ENCODE peak calls at places on chromosomes 13 and 19, in five cellular contexts. G is H1, Y is IMR-90, S is neuronal stem cell, P is H9. L is an unnamed sample.
A peak's percentile ranks its signal among the peaks of the same experiment; 100 is the strongest.

GRCh38 chr13:85266331-85266730 is 532.9 kb downstream of the SLITRK6 start:
- DNase-seq in G (no peak), Y (no peak), S (no peak), P (no peak), L (peak; percentile 22)

GRCh38 chr13:51801631-51802099 is 2.3 kb downstream of the DHRS12 start:
- DNase-seq in G (no peak), Y (no peak), S (peak; percentile 64), P (no peak), L (peak; percentile 63)

GRCh38 chr13:51453959-51454703 is 1.3 kb upstream of the INTS6 start:
- DNase-seq in G (no peak), Y (peak; percentile 6), S (peak; percentile 8), P (no peak), L (peak; percentile 61)

GRCh38 chr13:47457631-47458030 is 543.4 kb downstream of the SUCLA2 start:
- DNase-seq in G (no peak), Y (peak; percentile 49), S (no peak), P (no peak), L (no peak)

GRCh38 chr13:100443998-100444328 is 144.6 kb downstream of the GGACT start:
- DNase-seq in G (no peak), Y (no peak), S (no peak), P (no peak), L (no peak)

GRCh38 chr13:51758691-51759090 is 45.3 kb downstream of the DHRS12 start:
- DNase-seq in G (no peak), Y (no peak), S (no peak), P (no peak), L (no peak)

GRCh38 chr13:108190897-108191296 is 24.4 kb downstream of the LIG4 start:
- DNase-seq in G (no peak), Y (no peak), S (no peak), P (no peak), L (no peak)

GRCh38 chr19:18780631-18781030 is 10.5 kb downstream of the COMP start:
- DNase-seq in G (no peak), Y (no peak), S (no peak), P (no peak), L (no peak)

GRCh38 chr13:30143671-30144400 is 163.5 kb downstream of the KATNAL1 start:
- DNase-seq in G (no peak), Y (peak; percentile 81), S (no peak), P (no peak), L (no peak)

GRCh38 chr13:107641574-107641973 is 573.8 kb downstream of the LIG4 start:
- DNase-seq in G (no peak), Y (no peak), S (no peak), P (no peak), L (no peak)

GRCh38 chr19:571127-571974 is 1.0 kb upstream of the BSG start:
- DNase-seq in G (no peak), Y (peak; percentile 35), S (peak; percentile 56), P (peak; percentile 72), L (peak; percentile 74)

GRCh38 chr13:20264271-20265018 is 32.3 kb upstream of the GJB6 start:
- DNase-seq in G (no peak), Y (no peak), S (no peak), P (no peak), L (no peak)

GRCh38 chr13:76023644-76024043 is 387.5 kb downstream of the LMO7 start:
- DNase-seq in G (no peak), Y (peak; percentile 48), S (no peak), P (no peak), L (peak; percentile 28)

GRCh38 chr13:105346141-105346766 is 1189.2 kb downstream of the EFNB2 start:
- DNase-seq in G (no peak), Y (peak; percentile 90), S (no peak), P (no peak), L (no peak)

GRCh38 chr19:54352546-54352945 is 12.2 kb downstream of the LAIR1 start:
- DNase-seq in G (no peak), Y (no peak), S (no peak), P (no peak), L (no peak)

GRCh38 chr19:49786432-49786831 is 19.6 kb downstream of the AP2A1 start:
- DNase-seq in G (no peak), Y (peak; percentile 53), S (no peak), P (no peak), L (peak; percentile 57)

GRCh38 chr19:17784201-17785008 is 10.5 kb upstream of the B3GNT3 start:
- DNase-seq in G (no peak), Y (peak; percentile 36), S (peak; percentile 54), P (peak; percentile 83), L (peak; percentile 85)

GRCh38 chr19:8592231-8593009 is 15.2 kb upstream of the MYO1F start:
- DNase-seq in G (peak; percentile 100), Y (peak; percentile 95), S (peak; percentile 100), P (peak; percentile 100), L (peak; percentile 99)

GRCh38 chr19:45768644-45769053 is 403 bp downstream of the SIX5 start:
- DNase-seq in G (no peak), Y (peak; percentile 41), S (no peak), P (no peak), L (peak; percentile 60)
- H2BK5ac ChIP-seq in G (peak overlapping the region; percentile 98), Y (peak overlapping the region; percentile 97), S (peak overlapping the region; percentile 99), P (peak overlapping the region; percentile 75), L (peak overlapping the region; percentile 99)

GRCh38 chr19:10603084-10603872 is 16.2 kb upstream of the AP1M2 start:
- DNase-seq in G (no peak), Y (no peak), S (no peak), P (peak; percentile 43), L (peak; percentile 83)
- H2BK5ac ChIP-seq in G (peak overlapping the region; percentile 52), Y (peak overlapping the region; percentile 87), S (peak overlapping the region; percentile 69), P (no peak overlapping the region), L (peak overlapping the region; percentile 35)

DNA sequence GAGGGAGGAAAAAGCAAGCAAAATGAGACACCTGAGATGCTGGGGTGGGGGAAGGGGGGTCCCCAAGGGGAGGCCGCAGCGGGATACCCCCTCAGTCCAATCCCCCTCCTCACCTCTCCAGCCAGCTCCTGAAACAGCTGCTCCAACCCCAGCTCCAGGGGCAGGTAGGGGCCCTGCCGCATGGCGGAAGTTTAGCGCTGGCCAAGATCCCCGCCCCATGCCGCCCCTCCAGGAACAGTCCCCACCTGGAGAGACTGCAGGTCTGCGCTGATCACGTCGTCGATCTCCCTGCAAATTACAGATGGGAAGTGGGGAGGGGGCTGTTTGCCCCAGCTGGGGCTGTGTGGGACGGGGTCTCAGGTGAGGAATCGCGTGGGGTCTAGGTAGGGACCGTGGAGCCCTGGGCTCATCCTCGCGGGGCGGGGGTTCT is 9.0 kb downstream of the CAPN12 start:
- DNase-seq in G (no peak), Y (no peak), S (no peak), P (peak; percentile 86), L (peak; percentile 82)
- H2BK5ac ChIP-seq in G (peak overlapping the region; percentile 35), Y (no peak overlapping the region), S (no peak overlapping the region), P (no peak overlapping the region), L (no peak overlapping the region)

GRCh38 chr19:38686530-38686888 is 39.1 kb downstream of the ACTN4 start:
- DNase-seq in G (no peak), Y (no peak), S (no peak), P (peak; percentile 44), L (no peak)
- H2BK5ac ChIP-seq in G (peak overlapping the region; percentile 90), Y (peak overlapping the region; percentile 97), S (no peak overlapping the region), P (no peak overlapping the region), L (no peak overlapping the region)

DNA sequence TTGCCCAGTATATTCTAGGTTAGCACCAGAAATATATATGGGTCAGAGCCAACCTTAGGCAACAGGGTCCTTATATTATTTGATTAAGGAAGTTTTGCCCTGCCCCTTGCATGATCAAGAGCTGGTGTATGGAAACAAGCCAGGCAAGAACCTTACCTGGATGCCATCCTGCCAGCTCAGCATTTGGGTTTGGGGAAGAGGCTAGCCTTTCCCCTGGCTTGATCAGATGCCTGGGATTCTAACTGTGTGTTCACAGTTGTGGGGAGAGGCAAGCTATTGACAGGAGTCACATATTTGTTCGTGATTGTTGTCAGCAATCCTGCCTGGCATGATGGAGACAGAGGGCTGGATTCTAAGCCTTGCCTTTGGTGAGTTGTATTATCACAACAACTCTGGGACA is 260.0 kb upstream of the DACH1 start:
- DNase-seq in G (no peak), Y (no peak), S (no peak), P (no peak), L (peak; percentile 20)
- H2BK5ac ChIP-seq in G (no peak overlapping the region), Y (no peak overlapping the region), S (no peak overlapping the region), P (no peak overlapping the region), L (no peak overlapping the region)

GRCh38 chr13:32537580-32538233 is 888 bp downstream of the N4BP2L2 start:
- DNase-seq in G (no peak), Y (no peak), S (no peak), P (peak; percentile 29), L (peak; percentile 40)

GRCh38 chr13:32538234-32538620 is 368 bp downstream of the N4BP2L2 start:
- DNase-seq in G (no peak), Y (peak; percentile 62), S (no peak), P (no peak), L (no peak)

GRCh38 chr13:32535140-32535539 is 3.5 kb downstream of the N4BP2L2 start:
- DNase-seq in G (no peak), Y (peak; percentile 7), S (no peak), P (no peak), L (no peak)

GRCh38 chr13:32535748-32536147 is 2.8 kb downstream of the N4BP2L2 start:
- DNase-seq in G (no peak), Y (no peak), S (no peak), P (no peak), L (no peak)

DNA sequence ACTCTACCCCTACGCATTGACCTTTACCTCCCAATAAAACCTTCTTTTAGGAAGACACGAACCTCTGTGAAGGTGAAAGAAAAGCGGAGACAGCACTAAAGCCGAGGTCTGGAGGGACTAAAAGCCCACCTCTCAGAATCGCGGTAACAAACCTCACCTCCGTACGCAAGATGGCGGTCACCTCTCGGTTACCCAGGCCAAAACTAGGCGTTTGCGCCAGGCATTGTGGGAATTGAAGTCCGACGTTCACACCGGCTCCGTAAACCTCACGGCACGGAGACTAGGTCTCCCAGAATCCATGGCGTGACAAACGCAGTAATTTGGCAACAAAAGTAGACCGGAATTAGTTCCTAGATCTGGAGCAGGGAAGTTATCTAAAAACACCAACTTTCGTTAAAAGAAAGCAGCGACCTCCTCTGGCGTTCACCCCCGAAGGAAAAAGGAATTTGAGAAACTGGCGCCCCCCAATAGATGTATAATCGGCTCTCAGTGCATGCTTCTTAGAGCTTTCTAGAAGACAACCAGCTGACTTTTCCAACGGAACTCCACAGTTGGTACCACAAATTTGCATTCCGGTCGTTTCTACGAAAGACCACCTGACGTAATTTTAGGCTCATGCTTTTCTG is at the start of gene N4BP2L2:
- DNase-seq in G (peak; percentile 82), Y (peak; percentile 99), S (peak; percentile 89), P (peak; percentile 95), L (peak; percentile 99)
- H2BK5ac ChIP-seq in G (peak within 1 kb of the TSS; percentile 96), Y (peak within 1 kb of the TSS; percentile 87), S (no peak within 1 kb of the TSS), P (peak within 1 kb of the TSS; percentile 5), L (peak within 1 kb of the TSS; percentile 73)

GRCh38 chr13:113976711-113977684 is 3.1 kb upstream of the C13orf46 start:
- DNase-seq in G (no peak), Y (peak; percentile 68), S (no peak), P (no peak), L (peak; percentile 69)
- H2BK5ac ChIP-seq in G (peak overlapping the region; percentile 66), Y (peak overlapping the region; percentile 85), S (peak overlapping the region; percentile 84), P (no peak overlapping the region), L (no peak overlapping the region)

L was measured in mesendoderm.